ENCODE peak calls at places on chromosomes 11 and 22, in seven cellular contexts. O, Q, Z, G, L, M and W are unnamed samples.

GRCh38 chr11:73240190-73240781 is 22.2 kb downstream of the P2RY2 start:
- DNase-seq in M (no peak), L (peak; percentile 66), Q (no peak), Z (no peak), G (peak; percentile 83), O (no peak), W (no peak)

GRCh38 chr11:8387693-8388092 is 124.0 kb upstream of the LMO1 start:
- DNase-seq in L (no peak), M (no peak), G (no peak), Z (no peak), O (no peak), Q (no peak), W (no peak)

GRCh38 chr11:123235117-123235686 is 40.2 kb upstream of the CLMP start:
- DNase-seq in L (no peak), G (peak; percentile 48), O (peak; percentile 55), Q (peak; percentile 60), M (peak; percentile 38), Z (peak; percentile 33), W (peak; percentile 29)

GRCh38 chr11:19963697-19964340 is 196.5 kb downstream of the DBX1 start:
- DNase-seq in M (no peak), Q (no peak), O (no peak), G (no peak), Z (no peak), L (no peak), W (no peak)

GRCh38 chr11:47991266-47991830 is 11.0 kb downstream of the PTPRJ start:
- DNase-seq in O (peak; percentile 55), G (no peak), M (peak; percentile 52), Q (no peak), Z (no peak), L (peak; percentile 70), W (no peak)

GRCh38 chr22:40182231-40182835 is 4.6 kb downstream of the TNRC6B start:
- DNase-seq in O (no peak), M (no peak), Z (no peak), Q (no peak), G (no peak), L (no peak), W (no peak)

GRCh38 chr11:72703281-72704008 is 29.2 kb upstream of the PDE2A start:
- DNase-seq in G (peak; percentile 84), Z (no peak), O (no peak), Q (no peak), M (no peak), L (no peak), W (peak; percentile 65)

GRCh38 chr11:18754308-18754707 is 28.3 kb upstream of the IGSF22 start:
- DNase-seq in Q (no peak), L (no peak), Z (no peak), M (no peak), O (no peak), G (no peak), W (no peak)

GRCh38 chr11:110168404-110168803 is 75.2 kb downstream of the ZC3H12C start:
- DNase-seq in Q (no peak), L (no peak), G (no peak), O (no peak), Z (no peak), M (no peak), W (no peak)

GRCh38 chr22:49934891-49935557 is 16.6 kb downstream of the CRELD2 start:
- DNase-seq in Q (peak; percentile 63), O (peak; percentile 90), Z (peak; percentile 68), L (peak; percentile 84), G (peak; percentile 90), M (peak; percentile 91), W (peak; percentile 58)

GRCh38 chr11:68828957-68829356 is 12.8 kb downstream of the CPT1A start:
- DNase-seq in Q (no peak), M (no peak), L (no peak), G (no peak), Z (no peak), O (no peak), W (no peak)

GRCh38 chr11:69477111-69477510 is 4.4 kb upstream of the LINC01488 start:
- DNase-seq in L (no peak), O (peak; percentile 32), Z (no peak), Q (no peak), M (no peak), G (no peak), W (no peak)

GRCh38 chr11:114346709-114347141 is 50.5 kb downstream of the NNMT start:
- DNase-seq in L (no peak), Z (no peak), Q (no peak), O (no peak), M (no peak), G (no peak), W (no peak)

GRCh38 chr11:59173964-59174663 is 2.2 kb downstream of the DTX4 start:
- DNase-seq in G (no peak), M (peak; percentile 85), Z (no peak), O (peak; percentile 80), Q (no peak), L (peak; percentile 86), W (peak; percentile 12)

GRCh38 chr11:68925613-68926012 is 21.9 kb downstream of the IGHMBP2 start:
- DNase-seq in Q (no peak), O (no peak), Z (no peak), M (no peak), L (no peak), G (no peak), W (no peak)

GRCh38 chr11:131694526-131695424 is 324.4 kb downstream of the NTM start:
- DNase-seq in G (peak; percentile 80), Q (peak; percentile 95), M (peak; percentile 86), Z (peak; percentile 23), O (peak; percentile 84), L (peak; percentile 61), W (peak; percentile 94)

GRCh38 chr11:16596231-16596630 is 142.2 kb upstream of the C11orf58 start:
- DNase-seq in O (no peak), M (no peak), Z (no peak), Q (no peak), L (no peak), G (no peak), W (no peak)

GRCh38 chr11:1230456-1231395 is 7.9 kb downstream of the MUC5B start:
- DNase-seq in O (peak; percentile 42), G (no peak), M (no peak), Z (no peak), L (no peak), Q (no peak), W (peak; percentile 6)

GRCh38 chr11:587978-588380 is 11.7 kb downstream of the PHRF1 start:
- DNase-seq in M (no peak), Z (peak; percentile 47), L (no peak), Q (no peak), G (no peak), O (peak; percentile 77), W (no peak)

GRCh38 chr11:72224587-72225410 is at the start of gene INPPL1:
- DNase-seq in M (peak; percentile 45), Q (peak; percentile 58), G (peak; percentile 68), L (peak; percentile 33), Z (no peak), O (peak; percentile 73), W (peak; percentile 73)

GRCh38 chr11:117796456-117797428 is at the start of gene DSCAML1:
- DNase-seq in G (no peak), L (no peak), Z (peak; percentile 34), Q (peak; percentile 41), O (no peak), M (no peak), W (peak; percentile 77)

GRCh38 chr22:26172389-26172990 is 3.2 kb downstream of the SEZ6L start:
- DNase-seq in O (no peak), L (peak; percentile 5), M (no peak), G (no peak), Z (no peak), Q (peak; percentile 74), W (peak; percentile 71)

DNA sequence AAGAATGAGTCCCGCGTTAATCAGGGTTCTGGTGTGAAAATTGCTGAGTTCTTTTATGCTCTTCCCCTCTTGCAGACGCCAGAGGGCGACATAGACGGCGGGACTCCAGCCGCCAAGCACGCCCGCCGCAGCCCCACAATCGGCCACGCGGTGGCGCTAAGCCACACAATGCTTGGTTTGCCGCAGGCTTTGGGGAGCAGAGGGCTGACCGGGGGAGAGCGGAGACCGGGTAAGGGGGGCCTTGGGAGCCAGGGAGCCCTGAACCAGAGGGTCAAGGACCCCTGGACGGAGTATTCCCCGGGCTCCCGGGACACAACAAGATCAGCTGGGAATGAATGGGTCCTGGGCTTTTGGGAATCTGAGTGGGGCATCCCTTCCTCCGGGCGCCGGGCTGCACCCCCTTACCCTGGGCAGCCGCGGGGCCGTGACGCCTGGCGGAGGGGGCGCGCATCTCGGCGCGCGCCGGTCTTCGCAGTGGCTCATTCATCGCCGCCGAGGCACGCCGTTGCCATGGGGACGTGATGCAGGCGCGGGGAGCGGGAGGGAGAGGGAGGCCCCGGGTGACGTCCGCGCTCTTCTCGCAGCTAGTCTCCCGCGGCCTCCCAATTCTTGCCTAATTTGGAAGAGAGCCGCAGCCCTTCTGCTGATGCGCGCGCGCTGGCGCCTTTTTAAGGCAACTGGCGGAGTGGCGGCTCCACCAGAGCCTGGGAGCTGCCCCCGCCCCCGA is 12.2 kb upstream of the NPAS4 start:
- DNase-seq in Z (peak; percentile 97), G (peak; percentile 87), O (peak; percentile 91), Q (peak; percentile 97), M (peak; percentile 86), L (peak; percentile 87), W (peak; percentile 98)
- TF ChIP-seq CTCF in Z (peak; percentile 100), G (peak; percentile 100), O (peak; percentile 100), Q (peak; percentile 99), M (peak; percentile 100), L (peak; percentile 100), W (peak; percentile 100)

GRCh38 chr11:119572481-119573424 is 149.8 kb upstream of the THY1 start:
- DNase-seq in M (no peak), Z (no peak), L (peak; percentile 34), G (no peak), O (no peak), Q (no peak), W (no peak)
- TF ChIP-seq CTCF in M (no peak), Z (no peak), L (peak; percentile 38), G (no peak), O (no peak), Q (no peak), W (no peak)

DNA sequence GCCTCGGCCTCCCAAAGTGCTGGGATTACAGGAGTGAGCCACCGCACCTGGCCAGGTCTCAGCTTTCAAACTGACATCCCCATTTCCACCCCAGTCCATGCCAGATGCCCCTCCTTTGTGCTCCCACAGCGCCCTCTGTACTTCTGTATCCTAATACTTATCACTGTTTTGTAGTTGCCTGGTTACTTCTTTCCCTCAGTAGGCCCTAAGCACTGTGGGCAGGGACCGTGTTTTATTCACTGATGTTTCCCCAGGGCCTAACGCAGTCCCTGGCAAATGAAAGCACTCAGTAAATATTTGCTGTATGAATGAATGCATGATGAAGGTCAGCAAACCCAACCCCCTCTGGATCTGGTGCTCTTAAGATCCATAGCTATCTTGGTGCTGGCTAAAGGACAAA is 2.2 kb upstream of the TRIM3 start:
- DNase-seq in O (no peak), L (no peak), Q (no peak), M (no peak), G (no peak), Z (no peak), W (no peak)
- TF ChIP-seq CTCF in O (no peak), L (no peak), Q (no peak), M (no peak), G (no peak), Z (no peak), W (no peak)

DNA sequence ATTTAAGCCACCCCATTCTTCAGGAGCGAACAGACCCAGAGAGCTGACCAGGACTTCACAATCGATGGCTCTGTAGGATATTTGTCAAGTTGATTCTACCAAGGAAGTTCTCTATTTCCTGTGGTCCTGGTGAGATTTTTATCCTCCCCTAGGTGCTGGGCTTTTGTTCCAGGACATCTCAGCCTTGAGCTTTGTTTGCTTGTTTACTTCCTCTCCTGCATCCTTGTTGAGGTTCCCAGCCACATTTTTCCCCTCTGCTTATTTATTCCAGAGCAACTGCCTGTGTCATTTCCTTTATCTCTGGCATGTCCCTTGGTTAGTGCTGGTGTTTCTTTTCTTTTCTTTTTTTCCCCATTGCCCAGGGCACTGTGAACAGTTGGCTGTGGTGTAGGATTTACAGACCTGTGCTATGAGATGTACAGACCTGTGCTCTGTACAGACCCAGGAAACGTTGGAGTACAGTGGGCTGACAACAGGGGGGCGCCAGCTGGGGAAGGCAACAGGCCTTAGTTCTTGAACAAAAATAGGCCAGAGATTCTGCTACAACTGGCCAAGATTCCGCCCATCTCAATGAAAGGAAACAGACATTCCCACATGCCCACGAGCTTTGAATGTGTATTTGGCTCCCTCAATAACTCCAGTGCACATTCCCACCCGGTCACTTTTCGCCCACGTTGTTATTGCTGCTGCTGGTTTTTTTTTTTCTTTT is 235.9 kb upstream of the DDI1 start:
- DNase-seq in Q (peak; percentile 50), M (no peak), L (no peak), Z (no peak), O (no peak), G (peak; percentile 23), W (no peak)
- TF ChIP-seq CTCF in Q (no peak), M (no peak), L (no peak), Z (no peak), O (no peak), G (no peak), W (no peak)